ENCODE peak calls at places on chromosomes 3 and 15, in seven cellular contexts. One of them, this sample, is unnamed.
A peak's percentile ranks its signal among the peaks of the same experiment; 100 is the strongest.

GRCh38 chr3:58073315-58074125 is 65.3 kb downstream of the FLNB start:
- DNase-seq in thoracic aorta: no peak
- DNase-seq in small intestine: no peak
- DNase-seq in BJ: no peak
- DNase-seq in heart right ventricle: no peak
- DNase-seq in hepatocyte: no peak
- DNase-seq in naive thymus-derived CD4-positive, alpha-beta T cell: no peak
- DNase-seq in this sample: no peak

GRCh38 chr15:69305933-69306568 is 7.3 kb downstream of the PAQR5 start:
- DNase-seq in heart right ventricle: no peak
- DNase-seq in naive thymus-derived CD4-positive, alpha-beta T cell: no peak
- DNase-seq in BJ: no peak
- DNase-seq in small intestine: no peak
- DNase-seq in hepatocyte: no peak
- DNase-seq in thoracic aorta: no peak
- DNase-seq in this sample: no peak

GRCh38 chr3:108131105-108131794 is 40.4 kb upstream of the CD47 start:
- DNase-seq in heart right ventricle: no peak
- DNase-seq in thoracic aorta: no peak
- DNase-seq in small intestine: no peak
- DNase-seq in hepatocyte: no peak
- DNase-seq in BJ: peak; percentile 76
- DNase-seq in naive thymus-derived CD4-positive, alpha-beta T cell: no peak
- DNase-seq in this sample: no peak

GRCh38 chr3:197578376-197578775 is 22.6 kb upstream of the BDH1 start:
- DNase-seq in hepatocyte: no peak
- DNase-seq in naive thymus-derived CD4-positive, alpha-beta T cell: no peak
- DNase-seq in thoracic aorta: no peak
- DNase-seq in small intestine: no peak
- DNase-seq in heart right ventricle: no peak
- DNase-seq in BJ: no peak
- DNase-seq in this sample: no peak

GRCh38 chr15:68682330-68682729 is 103.5 kb downstream of the CORO2B start:
- DNase-seq in small intestine: no peak
- DNase-seq in naive thymus-derived CD4-positive, alpha-beta T cell: no peak
- DNase-seq in thoracic aorta: no peak
- DNase-seq in hepatocyte: no peak
- DNase-seq in BJ: no peak
- DNase-seq in heart right ventricle: no peak
- DNase-seq in this sample: no peak

GRCh38 chr3:4834403-4834866 is 144.8 kb upstream of the BHLHE40 start:
- DNase-seq in hepatocyte: no peak
- DNase-seq in BJ: no peak
- DNase-seq in naive thymus-derived CD4-positive, alpha-beta T cell: no peak
- DNase-seq in heart right ventricle: no peak
- DNase-seq in thoracic aorta: no peak
- DNase-seq in small intestine: peak; percentile 54
- DNase-seq in this sample: no peak

GRCh38 chr3:98540346-98540745 is 8.6 kb downstream of the GPR15 start:
- DNase-seq in BJ: no peak
- DNase-seq in hepatocyte: no peak
- DNase-seq in small intestine: peak; percentile 77
- DNase-seq in heart right ventricle: no peak
- DNase-seq in naive thymus-derived CD4-positive, alpha-beta T cell: no peak
- DNase-seq in thoracic aorta: no peak
- DNase-seq in this sample: no peak

GRCh38 chr3:62727576-62727975 is 147.6 kb downstream of the CADPS start:
- DNase-seq in BJ: no peak
- DNase-seq in thoracic aorta: no peak
- DNase-seq in naive thymus-derived CD4-positive, alpha-beta T cell: no peak
- DNase-seq in small intestine: no peak
- DNase-seq in hepatocyte: no peak
- DNase-seq in heart right ventricle: no peak
- DNase-seq in this sample: no peak

GRCh38 chr3:159766563-159767185 is 222.0 kb upstream of the IL12A start:
- DNase-seq in hepatocyte: no peak
- DNase-seq in small intestine: no peak
- DNase-seq in thoracic aorta: no peak
- DNase-seq in naive thymus-derived CD4-positive, alpha-beta T cell: no peak
- DNase-seq in heart right ventricle: no peak
- DNase-seq in BJ: no peak
- DNase-seq in this sample: no peak

GRCh38 chr3:162777118-162777517 is 1280.5 kb downstream of the OTOL1 start:
- DNase-seq in naive thymus-derived CD4-positive, alpha-beta T cell: no peak
- DNase-seq in small intestine: no peak
- DNase-seq in hepatocyte: peak; percentile 16
- DNase-seq in thoracic aorta: no peak
- DNase-seq in BJ: no peak
- DNase-seq in heart right ventricle: no peak
- DNase-seq in this sample: no peak

GRCh38 chr3:156396851-156397250 is 158.1 kb downstream of the SSR3 start:
- DNase-seq in heart right ventricle: no peak
- DNase-seq in BJ: peak; percentile 72
- DNase-seq in hepatocyte: no peak
- DNase-seq in small intestine: no peak
- DNase-seq in naive thymus-derived CD4-positive, alpha-beta T cell: no peak
- DNase-seq in thoracic aorta: no peak
- DNase-seq in this sample: no peak

GRCh38 chr3:126180477-126181397 is at the start of gene ALDH1L1:
- DNase-seq in small intestine: no peak
- DNase-seq in BJ: no peak
- DNase-seq in heart right ventricle: peak; percentile 84
- DNase-seq in hepatocyte: peak; percentile 80
- DNase-seq in thoracic aorta: peak; percentile 87
- DNase-seq in naive thymus-derived CD4-positive, alpha-beta T cell: no peak
- DNase-seq in this sample: peak; percentile 69
- H3K27me3 ChIP-seq in small intestine: peaks cover 8% of the 10 kb centered on the region
- H3K27me3 ChIP-seq in BJ: peaks cover 29% of the 10 kb centered on the region
- H3K27me3 ChIP-seq in heart right ventricle: peaks cover 11% of the 10 kb centered on the region
- H3K27me3 ChIP-seq in hepatocyte: peaks cover 5% of the 10 kb centered on the region
- H3K27me3 ChIP-seq in thoracic aorta: no peaks in the 10 kb centered on the region
- H3K27me3 ChIP-seq in naive thymus-derived CD4-positive, alpha-beta T cell: no peaks in the 10 kb centered on the region
- H3K27me3 ChIP-seq in this sample: no peaks in the 10 kb centered on the region

GRCh38 chr3:133897547-133897946 is 1.9 kb upstream of the RAB6B start:
- DNase-seq in heart right ventricle: no peak
- DNase-seq in small intestine: no peak
- DNase-seq in naive thymus-derived CD4-positive, alpha-beta T cell: no peak
- DNase-seq in BJ: no peak
- DNase-seq in thoracic aorta: no peak
- DNase-seq in hepatocyte: no peak
- DNase-seq in this sample: no peak

GRCh38 chr3:133894334-133895207 is 1.1 kb downstream of the RAB6B start:
- DNase-seq in hepatocyte: peak; percentile 37
- DNase-seq in naive thymus-derived CD4-positive, alpha-beta T cell: no peak
- DNase-seq in BJ: no peak
- DNase-seq in small intestine: no peak
- DNase-seq in thoracic aorta: no peak
- DNase-seq in heart right ventricle: peak; percentile 34
- DNase-seq in this sample: no peak

GRCh38 chr3:133895208-133896001 is at the start of gene RAB6B:
- DNase-seq in small intestine: no peak
- DNase-seq in heart right ventricle: peak; percentile 64
- DNase-seq in thoracic aorta: no peak
- DNase-seq in naive thymus-derived CD4-positive, alpha-beta T cell: no peak
- DNase-seq in BJ: no peak
- DNase-seq in hepatocyte: peak; percentile 85
- DNase-seq in this sample: no peak

GRCh38 chr3:133893683-133894333 is 1.9 kb downstream of the RAB6B start:
- DNase-seq in heart right ventricle: no peak
- DNase-seq in small intestine: no peak
- DNase-seq in BJ: no peak
- DNase-seq in naive thymus-derived CD4-positive, alpha-beta T cell: no peak
- DNase-seq in thoracic aorta: no peak
- DNase-seq in hepatocyte: no peak
- DNase-seq in this sample: no peak

DNA sequence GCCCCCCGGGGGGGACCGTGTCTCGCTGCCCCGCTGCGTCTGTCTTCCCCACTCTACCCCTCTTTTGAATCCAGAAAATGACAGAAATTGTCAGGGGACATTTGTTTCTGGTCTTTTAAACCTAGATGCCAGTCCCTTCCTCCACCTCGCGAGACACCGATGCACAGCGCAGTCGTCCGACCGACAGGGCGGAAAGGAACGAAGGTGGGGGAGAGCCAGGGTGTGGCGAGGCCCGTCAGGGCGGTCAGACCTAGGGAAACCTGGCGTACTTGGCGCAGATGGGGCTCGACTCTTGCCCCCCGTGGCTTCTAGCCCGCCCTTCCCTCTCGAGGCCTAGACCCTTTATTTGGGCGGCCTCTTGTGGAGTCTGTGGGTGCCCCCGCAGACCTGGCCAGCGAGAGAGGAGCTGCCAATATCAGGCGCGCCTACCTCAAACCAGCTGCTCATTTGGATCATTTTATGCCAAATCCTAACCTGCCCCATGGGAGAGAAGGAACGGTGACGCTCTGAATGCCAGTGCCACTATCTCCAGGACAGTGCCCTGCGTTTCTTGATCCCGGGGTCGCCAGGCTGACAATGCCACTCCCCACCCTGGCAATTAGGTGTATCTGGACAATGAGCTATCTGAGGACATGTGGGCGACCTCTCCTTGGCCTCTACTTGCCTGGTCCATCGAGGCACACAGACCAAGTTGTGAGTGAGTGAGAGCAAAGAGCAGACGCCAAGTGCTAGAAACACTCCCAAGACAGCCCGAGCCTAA is 500 bp upstream of the RAB6B start:
- DNase-seq in heart right ventricle: no peak
- DNase-seq in thoracic aorta: no peak
- DNase-seq in small intestine: no peak
- DNase-seq in naive thymus-derived CD4-positive, alpha-beta T cell: no peak
- DNase-seq in BJ: no peak
- DNase-seq in hepatocyte: peak; percentile 44
- DNase-seq in this sample: no peak
- H3K4me3 ChIP-seq in heart right ventricle: peak overlapping the region; percentile 76
- H3K4me3 ChIP-seq in thoracic aorta: peak overlapping the region; percentile 91
- H3K4me3 ChIP-seq in small intestine: no peak overlapping the region
- H3K4me3 ChIP-seq in naive thymus-derived CD4-positive, alpha-beta T cell: no peak overlapping the region
- H3K4me3 ChIP-seq in BJ: peak overlapping the region; percentile 51
- H3K4me3 ChIP-seq in hepatocyte: peak overlapping the region; percentile 72
- H3K4me3 ChIP-seq in this sample: peak overlapping the region; percentile 70

GRCh38 chr15:34248190-34248589 is 23.4 kb downstream of the EMC4 start:
- DNase-seq in BJ: no peak
- DNase-seq in hepatocyte: no peak
- DNase-seq in thoracic aorta: no peak
- DNase-seq in heart right ventricle: no peak
- DNase-seq in small intestine: no peak
- DNase-seq in naive thymus-derived CD4-positive, alpha-beta T cell: no peak
- DNase-seq in this sample: no peak

GRCh38 chr15:34252545-34252944 is 27.7 kb downstream of the EMC4 start:
- DNase-seq in hepatocyte: no peak
- DNase-seq in heart right ventricle: no peak
- DNase-seq in small intestine: no peak
- DNase-seq in naive thymus-derived CD4-positive, alpha-beta T cell: no peak
- DNase-seq in thoracic aorta: no peak
- DNase-seq in BJ: no peak
- DNase-seq in this sample: no peak
- H3K36me3 ChIP-seq in hepatocyte: peaks cover 4% of the 10 kb centered on the region
- H3K36me3 ChIP-seq in heart right ventricle: peaks cover 53% of the 10 kb centered on the region
- H3K36me3 ChIP-seq in small intestine: peaks cover 13% of the 10 kb centered on the region
- H3K36me3 ChIP-seq in naive thymus-derived CD4-positive, alpha-beta T cell: peaks cover 6% of the 10 kb centered on the region
- H3K36me3 ChIP-seq in thoracic aorta: peaks cover 70% of the 10 kb centered on the region
- H3K36me3 ChIP-seq in BJ: no peaks in the 10 kb centered on the region
- H3K36me3 ChIP-seq in this sample: peaks cover 10% of the 10 kb centered on the region

GRCh38 chr3:112582242-112582874 is 20.5 kb downstream of the SLC35A5 start:
- DNase-seq in hepatocyte: peak; percentile 65
- DNase-seq in BJ: no peak
- DNase-seq in thoracic aorta: no peak
- DNase-seq in naive thymus-derived CD4-positive, alpha-beta T cell: peak; percentile 22
- DNase-seq in small intestine: peak; percentile 19
- DNase-seq in heart right ventricle: no peak
- DNase-seq in this sample: no peak
- H3K27me3 ChIP-seq in hepatocyte: no peaks in the 10 kb centered on the region
- H3K27me3 ChIP-seq in BJ: no peaks in the 10 kb centered on the region
- H3K27me3 ChIP-seq in thoracic aorta: no peaks in the 10 kb centered on the region
- H3K27me3 ChIP-seq in naive thymus-derived CD4-positive, alpha-beta T cell: no peaks in the 10 kb centered on the region
- H3K27me3 ChIP-seq in small intestine: no peaks in the 10 kb centered on the region
- H3K27me3 ChIP-seq in heart right ventricle: no peaks in the 10 kb centered on the region
- H3K27me3 ChIP-seq in this sample: no peaks in the 10 kb centered on the region

DNA sequence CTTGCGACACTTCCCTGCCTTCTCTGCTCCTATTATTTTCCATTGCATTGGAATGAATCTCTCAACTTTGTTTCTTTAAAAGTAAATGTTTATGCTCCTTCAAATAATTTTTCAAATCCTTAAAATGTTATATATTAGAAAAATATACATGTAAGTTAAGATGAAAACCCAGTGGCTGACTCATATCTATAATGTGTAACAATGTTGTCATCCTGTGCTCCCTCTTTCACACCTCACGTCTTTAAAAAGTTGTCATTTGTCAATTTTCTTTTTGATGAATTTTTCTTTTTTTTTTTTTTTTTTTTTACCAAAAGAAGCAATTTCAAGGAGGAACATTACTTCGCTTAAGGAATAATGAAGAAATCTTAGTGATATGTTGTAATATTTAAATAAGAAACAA is 3.7 kb downstream of the RBMS3 start:
- DNase-seq in BJ: no peak
- DNase-seq in hepatocyte: no peak
- DNase-seq in thoracic aorta: no peak
- DNase-seq in heart right ventricle: no peak
- DNase-seq in naive thymus-derived CD4-positive, alpha-beta T cell: no peak
- DNase-seq in small intestine: no peak
- DNase-seq in this sample: no peak
- H3K4me3 ChIP-seq in BJ: no peak overlapping the region
- H3K4me3 ChIP-seq in hepatocyte: peak overlapping the region; percentile 66
- H3K4me3 ChIP-seq in thoracic aorta: peak overlapping the region; percentile 88
- H3K4me3 ChIP-seq in heart right ventricle: peak overlapping the region; percentile 64
- H3K4me3 ChIP-seq in naive thymus-derived CD4-positive, alpha-beta T cell: no peak overlapping the region
- H3K4me3 ChIP-seq in small intestine: no peak overlapping the region
- H3K4me3 ChIP-seq in this sample: peak overlapping the region; percentile 61

This sample was measured in breast epithelium.